ENCODE peak calls at places on chromosome 7, in seven cellular contexts. W is thoracic aorta, P is lower lobe of right lung, X is prostate gland, E is psoas muscle, C is heart left ventricle, G is uterus. J is an unnamed sample.

GRCh38 chr7:157625973-157626790 is 289.4 kb downstream of the DNAJB6 start:
- DNase-seq in W (no peak), P (no peak), X (no peak), E (no peak), C (no peak), G (no peak), J (no peak)

GRCh38 chr7:97187067-97187466 is 69.6 kb downstream of the SDHAF3 start:
- DNase-seq in W (no peak), P (no peak), X (no peak), E (no peak), C (no peak), G (no peak), J (peak)

GRCh38 chr7:50371551-50372021 is 67.1 kb downstream of the IKZF1 start:
- DNase-seq in W (no peak), P (no peak), X (no peak), E (no peak), C (no peak), G (no peak), J (no peak)

GRCh38 chr7:87148332-87148955 is 3.8 kb upstream of the DMTF1 start:
- DNase-seq in W (no peak), P (no peak), X (no peak), E (no peak), C (no peak), G (no peak), J (peak)

GRCh38 chr7:121307021-121307575 is 21.7 kb upstream of the WNT16 start:
- DNase-seq in W (no peak), P (no peak), X (no peak), E (no peak), C (no peak), G (no peak), J (no peak)

GRCh38 chr7:47198159-47198558 is 383.8 kb downstream of the TNS3 start:
- DNase-seq in W (no peak), P (no peak), X (no peak), E (no peak), C (no peak), G (no peak), J (no peak)

GRCh38 chr7:38463277-38464224 is 167.6 kb downstream of the AMPH start:
- DNase-seq in W (peak), P (peak), X (peak), E (peak), C (peak), G (no peak), J (no peak)

GRCh38 chr7:130266961-130267321 is 278 bp downstream of the CPA2 start:
- DNase-seq in W (no peak), P (no peak), X (no peak), E (no peak), C (no peak), G (no peak), J (no peak)

GRCh38 chr7:42621543-42622219 is 290.2 kb downstream of the C7orf25 start:
- DNase-seq in W (no peak), P (no peak), X (no peak), E (no peak), C (no peak), G (no peak), J (no peak)

GRCh38 chr7:116432517-116432916 is 67.0 kb upstream of the CAV2 start:
- DNase-seq in W (no peak), P (no peak), X (no peak), E (no peak), C (no peak), G (no peak), J (peak)

GRCh38 chr7:44391171-44391570 is 65.8 kb upstream of the CAMK2B start:
- DNase-seq in W (no peak), P (no peak), X (no peak), E (no peak), C (no peak), G (no peak), J (no peak)

GRCh38 chr7:69746383-69746782 is 148.1 kb downstream of the AUTS2 start:
- DNase-seq in W (no peak), P (no peak), X (no peak), E (no peak), C (no peak), G (no peak), J (no peak)

GRCh38 chr7:155807805-155808550 is 4.3 kb downstream of the SHH start:
- DNase-seq in W (no peak), P (no peak), X (no peak), E (no peak), C (peak), G (no peak), J (no peak)
- H3K4me3 ChIP-seq in W (no peak), P (peak), X (peak), E (peak), C (no peak), G (no peak), J (no peak)

DNA sequence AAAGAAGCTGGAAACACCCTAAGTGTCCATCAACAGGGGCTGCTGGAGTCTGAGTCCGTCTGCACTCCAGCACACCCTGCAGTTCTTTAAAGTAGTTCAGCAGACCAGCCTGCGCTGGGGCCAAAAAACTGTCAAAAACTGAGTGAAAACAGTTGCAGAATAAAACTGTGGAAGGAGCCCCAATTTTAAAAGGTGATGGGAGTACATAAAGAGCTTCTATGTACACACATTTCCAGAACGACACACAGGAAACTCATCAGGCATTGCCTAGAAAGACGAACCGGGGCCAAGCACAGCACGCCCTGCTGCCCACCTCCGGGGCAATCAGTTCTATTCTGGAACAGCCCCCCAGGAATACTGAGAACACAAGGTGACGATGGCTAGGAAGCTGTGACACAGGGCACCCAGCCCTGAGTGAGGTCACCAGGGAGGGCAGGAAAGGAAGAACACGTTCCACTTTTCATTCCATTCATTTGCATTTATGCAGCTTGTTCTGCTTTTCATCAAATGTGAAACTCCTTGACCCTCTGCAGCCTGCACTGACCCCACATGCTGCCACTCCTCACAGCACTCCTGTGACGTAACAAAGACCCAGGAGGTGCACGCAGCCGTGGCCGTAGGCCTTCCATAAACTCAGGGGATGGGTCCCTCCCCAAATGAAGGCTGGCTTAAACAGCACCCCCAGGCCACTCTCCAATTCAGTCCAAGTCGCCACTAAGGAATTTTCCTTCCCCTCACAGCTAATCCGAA is 29.0 kb downstream of the MAD1L1 start:
- DNase-seq in W (no peak), P (no peak), X (no peak), E (no peak), C (no peak), G (peak), J (no peak)
- TF ChIP-seq CTCF in W (no peak), P (no peak), X (no peak), E (no peak), C (no peak), G (peak), J (no peak)

GRCh38 chr7:73567701-73568685 is 10.4 kb downstream of the TBL2 start:
- DNase-seq in W (no peak), P (no peak), X (no peak), E (no peak), C (no peak), G (no peak), J (no peak)

GRCh38 chr7:73570521-73570920 is 7.9 kb downstream of the TBL2 start:
- DNase-seq in W (no peak), P (peak), X (no peak), E (no peak), C (no peak), G (no peak), J (no peak)

GRCh38 chr7:73567140-73567539 is 9.7 kb upstream of the BCL7B start:
- DNase-seq in W (no peak), P (no peak), X (no peak), E (no peak), C (no peak), G (no peak), J (no peak)

GRCh38 chr7:73569042-73569608 is 9.3 kb downstream of the TBL2 start:
- DNase-seq in W (no peak), P (no peak), X (no peak), E (no peak), C (no peak), G (no peak), J (no peak)

GRCh38 chr7:73565675-73566342 is 8.3 kb upstream of the BCL7B start:
- DNase-seq in W (no peak), P (no peak), X (no peak), E (no peak), C (no peak), G (no peak), J (no peak)
- H3K4me3 ChIP-seq in W (peak), P (peak), X (no peak), E (peak), C (no peak), G (no peak), J (no peak)

DNA sequence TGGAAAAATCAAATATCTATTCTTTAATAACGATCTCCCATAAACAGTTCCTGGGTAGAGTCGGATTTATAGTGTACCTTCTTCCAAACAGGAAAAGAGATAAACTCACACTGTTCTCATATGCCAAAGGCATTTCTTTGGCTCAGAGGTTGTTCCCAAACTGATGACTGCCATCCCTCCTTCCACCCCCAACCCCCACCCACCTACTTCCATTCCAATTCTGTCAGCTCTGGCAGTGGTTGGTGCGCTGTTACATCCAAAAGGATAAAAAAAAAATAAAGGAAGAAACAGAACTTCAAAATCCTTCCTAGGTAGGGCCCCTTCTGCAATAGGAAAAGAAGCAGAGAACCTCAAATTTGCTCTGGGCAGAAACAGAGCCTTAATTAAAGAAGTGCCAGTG is 104.7 kb downstream of the DGKI start:
- DNase-seq in W (no peak), P (no peak), X (no peak), E (no peak), C (no peak), G (no peak), J (no peak)
- TF ChIP-seq CTCF in W (no peak), P (no peak), X (no peak), E (no peak), C (no peak), G (no peak), J (no peak)

GRCh38 chr7:15402436-15403136 is 159.2 kb downstream of the AGMO start:
- DNase-seq in W (no peak), P (no peak), X (no peak), E (no peak), C (no peak), G (no peak), J (no peak)
- H3K4me3 ChIP-seq in W (no peak), P (no peak), X (no peak), E (no peak), C (no peak), G (no peak), J (no peak)

J was measured in foreskin fibroblast.